ENCODE peak calls at places on chromosomes 13 and 19, in seven cellular contexts. B is posterior cingulate gyrus; N is choroid plexus epithelial cell; F is activated T-helper 1 cell treated with Interleukin-2 at 50 U/mL for 16 hours; L is effector CD4-positive, alpha-beta T cell; E is cardiac muscle cell; U is activated CD8-positive, alpha-beta memory T cell treated with anti-CD3 and anti-CD28 coated beads for 1 hour. D is an unnamed sample.

GRCh38 chr19:32661318-32661717 is 13.7 kb downstream of the ANKRD27 start:
- DNase-seq in B (no peak), N (no peak), F (no peak), L (no peak), E (no peak), U (no peak), D (no peak)

GRCh38 chr19:29143183-29143582 is 69.8 kb downstream of the UQCRFS1 start:
- DNase-seq in B (no peak), N (no peak), F (no peak), L (no peak), E (no peak), U (no peak), D (no peak)

GRCh38 chr19:33905473-33905936 is 108.8 kb downstream of the KCTD15 start:
- DNase-seq in B (no peak), N (peak), F (no peak), L (no peak), E (peak), U (no peak), D (no peak)

GRCh38 chr19:29001922-29002247 is 211.1 kb downstream of the UQCRFS1 start:
- DNase-seq in B (no peak), N (no peak), F (no peak), L (no peak), E (no peak), U (no peak), D (no peak)

GRCh38 chr19:21604351-21604926 is 99.0 kb downstream of the ZNF429 start:
- DNase-seq in B (no peak), N (peak), F (no peak), L (no peak), E (peak), U (no peak), D (no peak)

GRCh38 chr19:23286477-23286876 is 36.3 kb upstream of the ZNF724 start:
- DNase-seq in B (no peak), N (no peak), F (no peak), L (no peak), E (no peak), U (no peak), D (no peak)

GRCh38 chr13:45199716-45200115 is 1.1 kb downstream of the KCTD4 start:
- DNase-seq in B (no peak), N (no peak), F (no peak), L (no peak), E (no peak), U (no peak), D (no peak)

GRCh38 chr13:35917252-35917941 is 213.8 kb downstream of the DCLK1 start:
- DNase-seq in B (no peak), N (peak), F (no peak), L (no peak), E (no peak), U (no peak), D (no peak)

GRCh38 chr13:32212420-32212819 is 102.7 kb downstream of the ZAR1L start:
- DNase-seq in B (no peak), N (peak), F (no peak), L (no peak), E (no peak), U (no peak), D (no peak)

GRCh38 chr13:114100446-114101320 is 31.7 kb downstream of the RASA3 start:
- DNase-seq in B (peak), N (no peak), F (no peak), L (no peak), E (peak), U (no peak), D (no peak)

GRCh38 chr19:47679251-47679900 is 33.8 kb upstream of the EHD2 start:
- DNase-seq in B (no peak), N (no peak), F (no peak), L (no peak), E (no peak), U (no peak), D (no peak)

GRCh38 chr13:98622926-98623325 is 46.0 kb upstream of the STK24 start:
- DNase-seq in B (no peak), N (no peak), F (no peak), L (no peak), E (no peak), U (no peak), D (no peak)

GRCh38 chr19:993831-994393 is 6.3 kb upstream of the GRIN3B start:
- DNase-seq in B (no peak), N (no peak), F (no peak), L (no peak), E (no peak), U (no peak), D (no peak)

GRCh38 chr19:7823902-7824301 is 6.1 kb upstream of the EVI5L start:
- DNase-seq in B (peak), N (no peak), F (no peak), L (no peak), E (no peak), U (no peak), D (no peak)

GRCh38 chr19:54473071-54473941 is at the start of gene CDC42EP5:
- DNase-seq in B (no peak), N (peak), F (no peak), L (no peak), E (peak), U (no peak), D (no peak)

GRCh38 chr13:107867701-107868661 is 347.4 kb downstream of the LIG4 start:
- DNase-seq in B (peak), N (peak), F (no peak), L (no peak), E (peak), U (no peak), D (no peak)

GRCh38 chr19:33441277-33441699 is 67.8 kb downstream of the CEBPG start:
- DNase-seq in B (peak), N (no peak), F (no peak), L (no peak), E (no peak), U (no peak), D (no peak)

GRCh38 chr13:106277483-106278154 is 257.8 kb downstream of the EFNB2 start:
- DNase-seq in B (no peak), N (no peak), F (no peak), L (no peak), E (peak), U (no peak), D (no peak)

GRCh38 chr13:32025730-32026129 is 5.8 kb upstream of the FRY start:
- DNase-seq in B (no peak), N (no peak), F (no peak), L (no peak), E (no peak), U (no peak), D (no peak)